ENCODE peak calls at places on chromosomes 4 and X, in four cellular contexts. Z is foreskin fibroblast, L is astrocyte, K is stomach. F is an unnamed sample.

GRCh38 chr4:159013692-159014091 is 89.2 kb upstream of the RAPGEF2 start:
- DNase-seq in Z (no peak), L (no peak), K (no peak), F (no peak)

GRCh38 chrX:154991476-154991875 is 31.0 kb downstream of the F8 start:
- DNase-seq in Z (no peak), L (no peak), K (no peak), F (no peak)

GRCh38 chrX:120795301-120795700 is 80.4 kb downstream of the CT47B1 start:
- DNase-seq in Z (peak; percentile 58), L (peak; percentile 60), K (no peak), F (peak; percentile 64)

GRCh38 chrX:18617351-18617750 is 54.6 kb downstream of the RS1 start:
- DNase-seq in Z (peak; percentile 67), L (peak; percentile 77), K (no peak), F (peak; percentile 63)

GRCh38 chr4:3701271-3702083 is 64.7 kb upstream of the ADRA2C start:
- DNase-seq in Z (no peak), L (no peak), K (no peak), F (no peak)

GRCh38 chrX:104877504-104877903 is 311.5 kb downstream of the IL1RAPL2 start:
- DNase-seq in Z (no peak), L (no peak), K (no peak), F (no peak)

GRCh38 chr4:158176776-158177175 is 4.0 kb upstream of the GASK1B start:
- DNase-seq in Z (no peak), L (no peak), K (no peak), F (no peak)

GRCh38 chr4:73505567-73505966 is 24.0 kb downstream of the AFM start:
- DNase-seq in Z (no peak), L (no peak), K (no peak), F (no peak)

GRCh38 chrX:16185725-16186136 is 18.4 kb downstream of the MAGEB17 start:
- DNase-seq in Z (peak; percentile 75), L (peak; percentile 88), K (no peak), F (peak; percentile 58)

GRCh38 chrX:125507119-125507518 is 187.4 kb downstream of the TEX13C start:
- DNase-seq in Z (no peak), L (peak; percentile 13), K (no peak), F (peak; percentile 51)

GRCh38 chr4:168411318-168412150 is 68.8 kb downstream of the DDX60L start:
- DNase-seq in Z (peak; percentile 41), L (no peak), K (no peak), F (peak; percentile 47)

GRCh38 chr4:149296503-149296902 is 519.1 kb downstream of the IQCM start:
- DNase-seq in Z (no peak), L (no peak), K (no peak), F (peak; percentile 4)

GRCh38 chrX:101450951-101451350 is 34.3 kb upstream of the ARMCX4 start:
- DNase-seq in Z (peak; percentile 82), L (no peak), K (no peak), F (peak; percentile 72)

GRCh38 chrX:9635368-9635767 is 130.3 kb downstream of the GPR143 start:
- DNase-seq in Z (no peak), L (no peak), K (no peak), F (no peak)

GRCh38 chrX:133265331-133265730 is 47.2 kb upstream of the TFDP3 start:
- DNase-seq in Z (no peak), L (peak; percentile 34), K (no peak), F (no peak)

GRCh38 chrX:134604701-134605271 is 53.5 kb downstream of the PLAC1 start:
- DNase-seq in Z (peak; percentile 47), L (no peak), K (peak; percentile 74), F (peak; percentile 69)

DNA sequence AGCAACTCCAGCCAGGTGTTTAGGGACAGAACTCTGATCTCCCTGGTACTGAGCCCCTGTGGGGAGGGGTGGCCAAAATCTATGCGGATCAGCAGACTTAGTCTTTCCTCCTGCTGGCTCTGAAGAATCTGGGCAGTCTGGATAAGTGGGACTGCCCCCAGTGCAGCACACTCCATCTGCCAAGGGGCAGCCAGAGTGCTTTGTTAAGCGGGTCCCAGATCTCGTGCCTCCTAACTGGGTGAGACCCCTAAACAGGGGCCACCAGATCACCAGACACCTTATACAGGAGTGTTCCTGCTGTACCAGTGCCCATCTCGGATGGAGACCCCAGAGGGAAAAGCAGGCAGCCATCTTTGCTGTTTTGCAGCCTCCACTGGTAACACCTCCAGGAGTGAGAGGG is 81.5 kb upstream of the IL13RA2 start:
- DNase-seq in Z (no peak), L (no peak), K (no peak), F (no peak)
- H3K4me3 ChIP-seq in Z (no peak overlapping the region), L (no peak overlapping the region), K (no peak overlapping the region), F (no peak overlapping the region)

DNA sequence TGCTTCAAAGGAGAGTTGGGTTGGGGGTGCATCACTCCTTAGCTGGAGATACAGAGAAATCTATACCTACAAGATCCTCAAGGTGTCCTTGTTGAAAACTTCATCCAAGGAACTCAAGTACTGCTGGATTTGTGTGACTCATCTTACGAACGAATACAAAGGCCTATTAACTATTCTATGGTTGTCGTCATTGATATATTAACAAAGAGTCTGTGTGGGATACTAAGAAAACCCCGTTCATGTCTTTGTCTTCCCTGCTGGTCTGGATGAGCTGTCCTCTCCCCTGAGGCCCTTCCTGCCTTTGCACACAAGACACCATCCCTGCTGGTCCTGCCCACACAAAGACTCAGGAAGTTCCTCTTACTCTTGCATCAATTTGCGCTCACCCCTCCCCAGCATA is 54.9 kb upstream of the IRF2 start:
- DNase-seq in Z (no peak), L (peak; percentile 63), K (no peak), F (no peak)
- TF ChIP-seq CTCF in Z (no peak), L (no peak), K (no peak), F (no peak)

GRCh38 chr4:41203169-41203568 is 11.2 kb downstream of the APBB2 start:
- DNase-seq in Z (peak; percentile 67), L (peak; percentile 51), K (no peak), F (peak; percentile 65)
- H3K4me3 ChIP-seq in Z (no peak overlapping the region), L (no peak overlapping the region), K (no peak overlapping the region), F (peak overlapping the region; percentile 0)

DNA sequence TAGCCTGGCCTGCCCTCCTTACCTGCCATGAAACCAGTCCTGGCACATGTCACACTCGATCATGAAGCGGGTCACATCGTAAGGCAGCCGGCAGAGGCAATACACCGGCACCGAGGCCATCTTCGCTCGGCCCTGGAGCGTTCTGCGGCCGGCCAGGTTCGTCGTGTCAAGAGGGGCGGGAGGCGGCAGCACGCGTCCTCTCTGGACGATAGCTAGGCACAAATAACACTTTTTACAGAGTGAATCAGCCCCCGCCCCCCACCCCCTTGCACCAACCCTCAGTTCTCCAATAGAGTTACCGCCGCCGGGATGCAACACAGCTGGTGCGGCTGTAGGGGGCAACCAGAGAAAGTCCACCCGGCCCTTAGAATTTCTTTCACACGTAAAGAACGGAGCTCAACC is 1.7 kb downstream of the PHF8 start:
- DNase-seq in Z (peak; percentile 83), L (peak; percentile 48), K (no peak), F (peak; percentile 58)
- TF ChIP-seq CTCF in Z (peak; percentile 20), L (no peak), K (no peak), F (peak; percentile 22)

GRCh38 chrX:24464836-24465523 is at the start of gene PDK3:
- DNase-seq in Z (peak; percentile 92), L (peak; percentile 59), K (peak; percentile 91), F (peak; percentile 83)

GRCh38 chrX:24464498-24464835 is 619 bp upstream of the PDK3 start:
- DNase-seq in Z (no peak), L (no peak), K (no peak), F (no peak)

GRCh38 chrX:24463077-24463476 is 2.0 kb upstream of the PDK3 start:
- DNase-seq in Z (no peak), L (no peak), K (no peak), F (no peak)

GRCh38 chrX:24466025-24466424 is 939 bp downstream of the PDK3 start:
- DNase-seq in Z (no peak), L (no peak), K (no peak), F (no peak)

DNA sequence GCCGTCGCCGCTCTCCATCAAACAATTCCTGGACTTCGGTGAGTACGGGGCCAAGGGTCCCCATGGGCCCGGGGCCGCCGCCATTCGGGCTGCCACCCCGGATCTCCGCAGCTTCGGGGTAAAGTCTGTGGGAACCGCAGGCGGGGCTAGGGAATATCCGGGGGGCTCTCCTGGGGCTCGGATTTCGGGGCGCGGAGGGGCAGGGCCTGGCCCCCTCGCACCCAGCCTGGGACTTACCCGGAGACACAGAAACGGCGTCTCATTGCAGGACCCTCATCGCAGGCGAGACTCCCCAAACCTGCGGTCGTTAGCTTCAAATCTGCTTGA is 401 bp downstream of the PDK3 start:
- DNase-seq in Z (peak; percentile 2), L (no peak), K (no peak), F (no peak)
- H3K4me3 ChIP-seq in Z (peak overlapping the region; percentile 55), L (peak overlapping the region; percentile 71), K (peak overlapping the region; percentile 59), F (peak overlapping the region; percentile 58)

GRCh38 chr4:86935833-86936721 is 1.3 kb downstream of the AFF1 start:
- DNase-seq in Z (peak; percentile 81), L (peak; percentile 67), K (peak; percentile 68), F (peak; percentile 65)
- TF ChIP-seq CTCF in Z (no peak), L (no peak), K (no peak), F (no peak)

GRCh38 chrX:1535241-1536041 is 1.5 kb downstream of the P2RY8 start:
- DNase-seq in Z (no peak), L (no peak), K (no peak), F (no peak)
- H3K4me3 ChIP-seq in Z (no peak overlapping the region), L (no peak overlapping the region), K (peak overlapping the region; percentile 38), F (no peak overlapping the region)

GRCh38 chr4:102055805-102056204 is 265.3 kb downstream of the BANK1 start:
- DNase-seq in Z (no peak), L (no peak), K (no peak), F (no peak)
- TF ChIP-seq CTCF in Z (no peak), L (no peak), K (no peak), F (no peak)

DNA sequence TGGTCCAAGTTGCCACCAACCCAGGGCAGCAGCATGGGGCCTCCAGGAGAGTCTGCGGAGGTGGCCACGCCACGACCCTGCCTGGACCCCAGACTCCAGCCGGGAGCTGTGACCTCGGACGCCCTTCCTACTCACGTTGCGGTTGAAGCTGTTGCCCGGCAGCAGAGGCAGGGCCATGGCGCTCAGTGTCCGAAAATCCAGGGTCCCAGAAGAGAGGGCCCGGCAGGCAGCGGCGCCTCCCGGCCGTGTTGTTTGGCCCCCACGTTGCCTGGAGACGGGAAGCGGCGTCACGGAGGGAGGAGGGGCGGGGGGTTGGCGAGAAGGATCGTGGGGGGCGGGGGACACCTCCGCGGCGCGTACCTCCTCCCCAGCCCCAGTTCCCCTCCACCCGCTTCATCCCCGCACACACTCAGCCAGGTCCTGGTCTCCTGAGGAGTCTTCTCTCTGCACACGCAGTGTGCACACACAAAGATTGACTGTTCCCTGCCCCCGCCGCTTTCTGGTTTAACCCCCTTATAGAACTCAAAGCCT is at the start of gene EFHC2:
- DNase-seq in Z (peak; percentile 39), L (peak; percentile 5), K (peak; percentile 34), F (peak; percentile 20)
- H3K4me3 ChIP-seq in Z (peak within 1 kb of the TSS; percentile 40), L (peak within 1 kb of the TSS; percentile 50), K (peak within 1 kb of the TSS; percentile 51), F (peak within 1 kb of the TSS; percentile 54)

F was measured in fibroblast of pulmonary artery.